ENCODE peak calls at places on chromosomes 13 and 19, in six cellular contexts. One of them, this sample, is unnamed.

GRCh38 chr19:17565611-17566010 is 10.2 kb downstream of the COLGALT1 start:
- DNase-seq in transverse colon: no peak
- DNase-seq in stimulated activated CD8-positive, alpha-beta memory T cell treated with anti-CD3 and anti-CD28 coated beads, Interleukin-15, amount 100 ng/mL, for 4 hours: no peak
- DNase-seq in GDM1: no peak
- DNase-seq in head of caudate nucleus: no peak
- DNase-seq in activated CD4-positive, alpha-beta T cell treated with anti-CD3 and anti-CD28 coated beads for 1 hour: no peak
- DNase-seq in this sample: no peak

GRCh38 chr13:27925220-27925991 is 5.6 kb downstream of the PDX1 start:
- DNase-seq in transverse colon: no peak
- DNase-seq in stimulated activated CD8-positive, alpha-beta memory T cell treated with anti-CD3 and anti-CD28 coated beads, Interleukin-15, amount 100 ng/mL, for 4 hours: no peak
- DNase-seq in GDM1: no peak
- DNase-seq in head of caudate nucleus: no peak
- DNase-seq in activated CD4-positive, alpha-beta T cell treated with anti-CD3 and anti-CD28 coated beads for 1 hour: no peak
- DNase-seq in this sample: no peak

GRCh38 chr13:41409611-41410010 is 47.7 kb upstream of the RGCC start:
- DNase-seq in transverse colon: no peak
- DNase-seq in stimulated activated CD8-positive, alpha-beta memory T cell treated with anti-CD3 and anti-CD28 coated beads, Interleukin-15, amount 100 ng/mL, for 4 hours: no peak
- DNase-seq in GDM1: no peak
- DNase-seq in head of caudate nucleus: no peak
- DNase-seq in activated CD4-positive, alpha-beta T cell treated with anti-CD3 and anti-CD28 coated beads for 1 hour: no peak
- DNase-seq in this sample: no peak

GRCh38 chr13:24997367-24997967 is 98.5 kb upstream of the PABPC3 start:
- DNase-seq in transverse colon: no peak
- DNase-seq in stimulated activated CD8-positive, alpha-beta memory T cell treated with anti-CD3 and anti-CD28 coated beads, Interleukin-15, amount 100 ng/mL, for 4 hours: no peak
- DNase-seq in GDM1: no peak
- DNase-seq in head of caudate nucleus: no peak
- DNase-seq in activated CD4-positive, alpha-beta T cell treated with anti-CD3 and anti-CD28 coated beads for 1 hour: no peak
- DNase-seq in this sample: no peak

GRCh38 chr19:38686530-38686888 is 39.1 kb downstream of the ACTN4 start:
- DNase-seq in transverse colon: peak; percentile 37
- DNase-seq in stimulated activated CD8-positive, alpha-beta memory T cell treated with anti-CD3 and anti-CD28 coated beads, Interleukin-15, amount 100 ng/mL, for 4 hours: no peak
- DNase-seq in GDM1: peak; percentile 41
- DNase-seq in head of caudate nucleus: no peak
- DNase-seq in activated CD4-positive, alpha-beta T cell treated with anti-CD3 and anti-CD28 coated beads for 1 hour: no peak
- DNase-seq in this sample: peak; percentile 69

GRCh38 chr13:26888632-26889031 is 128.0 kb upstream of the GPR12 start:
- DNase-seq in transverse colon: no peak
- DNase-seq in stimulated activated CD8-positive, alpha-beta memory T cell treated with anti-CD3 and anti-CD28 coated beads, Interleukin-15, amount 100 ng/mL, for 4 hours: no peak
- DNase-seq in GDM1: no peak
- DNase-seq in head of caudate nucleus: peak; percentile 20
- DNase-seq in activated CD4-positive, alpha-beta T cell treated with anti-CD3 and anti-CD28 coated beads for 1 hour: no peak
- DNase-seq in this sample: no peak

GRCh38 chr13:31310781-31311180 is 111.0 kb downstream of the B3GLCT start:
- DNase-seq in transverse colon: no peak
- DNase-seq in stimulated activated CD8-positive, alpha-beta memory T cell treated with anti-CD3 and anti-CD28 coated beads, Interleukin-15, amount 100 ng/mL, for 4 hours: no peak
- DNase-seq in GDM1: no peak
- DNase-seq in head of caudate nucleus: no peak
- DNase-seq in activated CD4-positive, alpha-beta T cell treated with anti-CD3 and anti-CD28 coated beads for 1 hour: no peak
- DNase-seq in this sample: no peak

GRCh38 chr19:47698631-47699359 is 14.4 kb upstream of the EHD2 start:
- DNase-seq in transverse colon: no peak
- DNase-seq in stimulated activated CD8-positive, alpha-beta memory T cell treated with anti-CD3 and anti-CD28 coated beads, Interleukin-15, amount 100 ng/mL, for 4 hours: no peak
- DNase-seq in GDM1: no peak
- DNase-seq in head of caudate nucleus: no peak
- DNase-seq in activated CD4-positive, alpha-beta T cell treated with anti-CD3 and anti-CD28 coated beads for 1 hour: no peak
- DNase-seq in this sample: no peak

GRCh38 chr19:37329686-37330085 is 41.2 kb upstream of the ZNF527 start:
- DNase-seq in transverse colon: no peak
- DNase-seq in stimulated activated CD8-positive, alpha-beta memory T cell treated with anti-CD3 and anti-CD28 coated beads, Interleukin-15, amount 100 ng/mL, for 4 hours: no peak
- DNase-seq in GDM1: no peak
- DNase-seq in head of caudate nucleus: no peak
- DNase-seq in activated CD4-positive, alpha-beta T cell treated with anti-CD3 and anti-CD28 coated beads for 1 hour: no peak
- DNase-seq in this sample: no peak

This sample was measured in CMK.